ENCODE peak calls at places on chromosomes 16 and 17, in four cellular contexts. T, E, U and N are unnamed samples.

GRCh38 chr16:29729116-29729521 is 16.7 kb downstream of the C16orf54 start:
- DNase-seq in U (peak), T (no peak), E (peak), N (peak)

GRCh38 chr17:42675984-42676423 is 790 bp downstream of the PLEKHH3 start:
- DNase-seq in U (peak), E (peak), T (peak), N (peak)

GRCh38 chr17:40349477-40350409 is 14.8 kb downstream of the GJD3 start:
- DNase-seq in E (peak), U (no peak), T (no peak), N (no peak)

GRCh38 chr17:74751210-74751529 is 2.7 kb downstream of the NHERF1 start:
- DNase-seq in U (no peak), T (no peak), E (no peak), N (no peak)

GRCh38 chr17:49242813-49243212 is 12.2 kb upstream of the PHOSPHO1 start:
- DNase-seq in E (no peak), T (no peak), U (no peak), N (no peak)

GRCh38 chr17:752620-753219 is 656 bp upstream of the GEMIN4 start:
- DNase-seq in E (peak), U (no peak), T (peak), N (peak)

GRCh38 chr17:77424585-77425344 is 284.0 kb downstream of the SEC14L1 start:
- DNase-seq in E (peak), U (no peak), T (peak), N (no peak)

GRCh38 chr16:85286066-85286712 is 173.9 kb upstream of the CIBAR2 start:
- DNase-seq in U (no peak), E (no peak), T (peak), N (no peak)

GRCh38 chr16:79897444-79898146 is 297.1 kb upstream of the MAF start:
- DNase-seq in T (no peak), U (peak), E (peak), N (peak)

GRCh38 chr17:34798581-34798980 is 162.7 kb downstream of the CCT6B start:
- DNase-seq in E (no peak), U (no peak), T (no peak), N (no peak)

GRCh38 chr17:82492647-82493516 is 26.6 kb upstream of the FOXK2 start:
- DNase-seq in E (peak), T (no peak), U (no peak), N (no peak)

GRCh38 chr16:77171750-77172635 is 19.0 kb upstream of the MON1B start:
- DNase-seq in E (peak), U (peak), T (no peak), N (peak)

GRCh38 chr17:4469552-4469951 is 29.1 kb upstream of the SPNS2 start:
- DNase-seq in T (no peak), E (no peak), U (no peak), N (no peak)

GRCh38 chr17:17527534-17527933 is 31.3 kb upstream of the RASD1 start:
- DNase-seq in T (no peak), U (no peak), E (no peak), N (no peak)

GRCh38 chr17:34254651-34255380 is at the start of gene CCL2:
- DNase-seq in U (peak), T (peak), E (peak), N (peak)

GRCh38 chr17:58335779-58336455 is 7.3 kb upstream of the TSPOAP1 start:
- DNase-seq in U (peak), E (no peak), T (no peak), N (peak)

GRCh38 chr17:48791128-48792032 is 25.6 kb downstream of the TTLL6 start:
- DNase-seq in T (peak), E (peak), U (peak), N (peak)

GRCh38 chr17:51372345-51373004 is 112.1 kb downstream of the UTP18 start:
- DNase-seq in U (peak), T (no peak), E (peak), N (peak)

GRCh38 chr17:30921544-30922196 is at the start of gene ADAP2:
- DNase-seq in E (peak), T (peak), U (peak), N (peak)

GRCh38 chr17:35028531-35029262 is 34.8 kb downstream of the RFFL start:
- DNase-seq in E (peak), T (no peak), U (peak), N (peak)

GRCh38 chr17:10666921-10667320 is 9.8 kb upstream of the MYH3 start:
- DNase-seq in U (no peak), E (peak), T (no peak), N (no peak)

GRCh38 chr17:60155427-60155814 is 5.6 kb downstream of the CA4 start:
- DNase-seq in E (no peak), T (no peak), U (no peak), N (no peak)

GRCh38 chr16:24568392-24568791 is 29.0 kb downstream of the RBBP6 start:
- DNase-seq in T (no peak), E (peak), U (no peak), N (no peak)

GRCh38 chr17:38877130-38877851 is 7.4 kb downstream of the LASP1 start:
- DNase-seq in U (no peak), T (no peak), E (no peak), N (no peak)

GRCh38 chr17:70208825-70209555 is 39.7 kb downstream of the KCNJ2 start:
- DNase-seq in E (no peak), T (no peak), U (no peak), N (peak)

GRCh38 chr17:34241062-34241461 is 14.0 kb upstream of the CCL2 start:
- DNase-seq in E (no peak), T (peak), U (no peak), N (no peak)

GRCh38 chr17:60173304-60173807 is 23.6 kb downstream of the CA4 start:
- DNase-seq in U (peak), T (no peak), E (no peak), N (no peak)

GRCh38 chr16:89793955-89794354 is 22.5 kb downstream of the FANCA start:
- DNase-seq in T (no peak), U (no peak), E (no peak), N (no peak)